ENCODE peak calls at places on chromosomes 4 and X, in four cellular contexts. One of them, this sample, is unnamed.

GRCh38 chr4:52823478-52824092 is 38.5 kb upstream of the RASL11B start:
- DNase-seq in mesothelial cell of epicardium: no peak
- DNase-seq in stimulated activated CD8-positive, alpha-beta memory T cell treated with anti-CD3 and anti-CD28 coated beads, Interleukin-7, amount 100 ng/mL, for 24 hours: no peak
- DNase-seq in GM13976: no peak
- DNase-seq in this sample: no peak

GRCh38 chr4:76689079-76689817 is 208.7 kb downstream of the SOWAHB start:
- DNase-seq in mesothelial cell of epicardium: peak
- DNase-seq in stimulated activated CD8-positive, alpha-beta memory T cell treated with anti-CD3 and anti-CD28 coated beads, Interleukin-7, amount 100 ng/mL, for 24 hours: no peak
- DNase-seq in GM13976: peak
- DNase-seq in this sample: no peak

GRCh38 chrX:108216405-108216804 is 124.8 kb downstream of the ATG4A start:
- DNase-seq in mesothelial cell of epicardium: no peak
- DNase-seq in stimulated activated CD8-positive, alpha-beta memory T cell treated with anti-CD3 and anti-CD28 coated beads, Interleukin-7, amount 100 ng/mL, for 24 hours: no peak
- DNase-seq in GM13976: no peak
- DNase-seq in this sample: no peak

GRCh38 chrX:130171446-130172126 is at the start of gene RAB33A:
- DNase-seq in mesothelial cell of epicardium: no peak
- DNase-seq in stimulated activated CD8-positive, alpha-beta memory T cell treated with anti-CD3 and anti-CD28 coated beads, Interleukin-7, amount 100 ng/mL, for 24 hours: no peak
- DNase-seq in GM13976: peak
- DNase-seq in this sample: peak

GRCh38 chr4:47669946-47670345 is 167.9 kb downstream of the CORIN start:
- DNase-seq in mesothelial cell of epicardium: no peak
- DNase-seq in stimulated activated CD8-positive, alpha-beta memory T cell treated with anti-CD3 and anti-CD28 coated beads, Interleukin-7, amount 100 ng/mL, for 24 hours: no peak
- DNase-seq in GM13976: no peak
- DNase-seq in this sample: no peak

GRCh38 chrX:48677456-48678030 is 6.1 kb upstream of the WAS start:
- DNase-seq in mesothelial cell of epicardium: no peak
- DNase-seq in stimulated activated CD8-positive, alpha-beta memory T cell treated with anti-CD3 and anti-CD28 coated beads, Interleukin-7, amount 100 ng/mL, for 24 hours: no peak
- DNase-seq in GM13976: no peak
- DNase-seq in this sample: no peak

GRCh38 chr4:41358626-41359025 is 101.9 kb downstream of the UCHL1 start:
- DNase-seq in mesothelial cell of epicardium: no peak
- DNase-seq in stimulated activated CD8-positive, alpha-beta memory T cell treated with anti-CD3 and anti-CD28 coated beads, Interleukin-7, amount 100 ng/mL, for 24 hours: no peak
- DNase-seq in GM13976: no peak
- DNase-seq in this sample: no peak

GRCh38 chrX:13369541-13370140 is 49.8 kb upstream of the ATXN3L start:
- DNase-seq in mesothelial cell of epicardium: no peak
- DNase-seq in stimulated activated CD8-positive, alpha-beta memory T cell treated with anti-CD3 and anti-CD28 coated beads, Interleukin-7, amount 100 ng/mL, for 24 hours: no peak
- DNase-seq in GM13976: no peak
- DNase-seq in this sample: no peak

GRCh38 chrX:56726609-56727008 is 2.4 kb upstream of the NBDY start:
- DNase-seq in mesothelial cell of epicardium: no peak
- DNase-seq in stimulated activated CD8-positive, alpha-beta memory T cell treated with anti-CD3 and anti-CD28 coated beads, Interleukin-7, amount 100 ng/mL, for 24 hours: no peak
- DNase-seq in GM13976: peak
- DNase-seq in this sample: no peak

GRCh38 chr4:153294631-153295030 is 49.9 kb upstream of the MND1 start:
- DNase-seq in mesothelial cell of epicardium: no peak
- DNase-seq in stimulated activated CD8-positive, alpha-beta memory T cell treated with anti-CD3 and anti-CD28 coated beads, Interleukin-7, amount 100 ng/mL, for 24 hours: no peak
- DNase-seq in GM13976: no peak
- DNase-seq in this sample: no peak

GRCh38 chrX:53374222-53374820 is 48.1 kb downstream of the SMC1A start:
- DNase-seq in mesothelial cell of epicardium: no peak
- DNase-seq in stimulated activated CD8-positive, alpha-beta memory T cell treated with anti-CD3 and anti-CD28 coated beads, Interleukin-7, amount 100 ng/mL, for 24 hours: no peak
- DNase-seq in GM13976: no peak
- DNase-seq in this sample: no peak

GRCh38 chr4:76570141-76570989 is 135.3 kb downstream of the SHROOM3 start:
- DNase-seq in mesothelial cell of epicardium: no peak
- DNase-seq in stimulated activated CD8-positive, alpha-beta memory T cell treated with anti-CD3 and anti-CD28 coated beads, Interleukin-7, amount 100 ng/mL, for 24 hours: no peak
- DNase-seq in GM13976: no peak
- DNase-seq in this sample: no peak

GRCh38 chrX:13899607-13900006 is 82.7 kb upstream of the GPM6B start:
- DNase-seq in mesothelial cell of epicardium: no peak
- DNase-seq in stimulated activated CD8-positive, alpha-beta memory T cell treated with anti-CD3 and anti-CD28 coated beads, Interleukin-7, amount 100 ng/mL, for 24 hours: no peak
- DNase-seq in GM13976: no peak
- DNase-seq in this sample: no peak

GRCh38 chr4:185839204-185839712 is 27.3 kb upstream of the SORBS2 start:
- DNase-seq in mesothelial cell of epicardium: no peak
- DNase-seq in stimulated activated CD8-positive, alpha-beta memory T cell treated with anti-CD3 and anti-CD28 coated beads, Interleukin-7, amount 100 ng/mL, for 24 hours: no peak
- DNase-seq in GM13976: no peak
- DNase-seq in this sample: no peak

GRCh38 chr4:102299708-102300107 is 45.6 kb downstream of the SLC39A8 start:
- DNase-seq in mesothelial cell of epicardium: no peak
- DNase-seq in stimulated activated CD8-positive, alpha-beta memory T cell treated with anti-CD3 and anti-CD28 coated beads, Interleukin-7, amount 100 ng/mL, for 24 hours: no peak
- DNase-seq in GM13976: peak
- DNase-seq in this sample: peak

GRCh38 chr4:15587649-15588048 is 67.5 kb downstream of the FBXL5 start:
- DNase-seq in mesothelial cell of epicardium: no peak
- DNase-seq in stimulated activated CD8-positive, alpha-beta memory T cell treated with anti-CD3 and anti-CD28 coated beads, Interleukin-7, amount 100 ng/mL, for 24 hours: no peak
- DNase-seq in GM13976: no peak
- DNase-seq in this sample: no peak

GRCh38 chr4:185587444-185588161 is 52.3 kb upstream of the PDLIM3 start:
- DNase-seq in mesothelial cell of epicardium: no peak
- DNase-seq in stimulated activated CD8-positive, alpha-beta memory T cell treated with anti-CD3 and anti-CD28 coated beads, Interleukin-7, amount 100 ng/mL, for 24 hours: peak
- DNase-seq in GM13976: peak
- DNase-seq in this sample: no peak

GRCh38 chr4:121189811-121190210 is 25.7 kb upstream of the TNIP3 start:
- DNase-seq in mesothelial cell of epicardium: no peak
- DNase-seq in stimulated activated CD8-positive, alpha-beta memory T cell treated with anti-CD3 and anti-CD28 coated beads, Interleukin-7, amount 100 ng/mL, for 24 hours: no peak
- DNase-seq in GM13976: no peak
- DNase-seq in this sample: peak

This sample was measured in CD8-positive, alpha-beta T cell.